ENCODE peak calls at places on chromosomes 7 and 10, in ten cellular contexts. F is transverse colon, R is A549, U is stomach, Y is tibial nerve, O is ovary, M is GM12878, A is esophagus muscularis mucosa, J is suprapubic skin, E is HepG2. P is an unnamed sample.

GRCh38 chr7:41103331-41103730 is 599.6 kb downstream of the INHBA start:
- DNase-seq in A (no peak), O (no peak), R (no peak), U (no peak), F (no peak), E (no peak), Y (no peak), J (no peak), M (peak; percentile 46), P (no peak)

GRCh38 chr10:3465406-3465891 is 292.9 kb upstream of the PITRM1 start:
- DNase-seq in J (no peak), F (peak; percentile 59), A (no peak), R (no peak), O (no peak), M (no peak), U (no peak), E (no peak), Y (no peak), P (no peak)

GRCh38 chr7:156777364-156778069 is 115.5 kb downstream of the LMBR1 start:
- DNase-seq in Y (no peak), F (no peak), E (no peak), J (no peak), O (no peak), A (no peak), M (no peak), R (no peak), U (no peak), P (no peak)

GRCh38 chr10:7953447-7953846 is 101.0 kb upstream of the GATA3 start:
- DNase-seq in F (no peak), E (peak; percentile 10), Y (no peak), M (no peak), U (no peak), J (no peak), O (no peak), R (no peak), A (no peak), P (no peak)

GRCh38 chr7:151773795-151774194 is 103.1 kb downstream of the PRKAG2 start:
- DNase-seq in U (no peak), R (no peak), M (no peak), Y (no peak), A (no peak), J (no peak), E (no peak), F (no peak), O (no peak), P (peak; percentile 47)

GRCh38 chr10:24873281-24873683 is 79.1 kb downstream of the PRTFDC1 start:
- DNase-seq in M (no peak), U (no peak), O (peak; percentile 22), E (peak; percentile 68), R (no peak), J (no peak), F (no peak), Y (peak; percentile 24), A (no peak), P (no peak)

GRCh38 chr10:74825371-74826141 is 844 bp upstream of the KAT6B start:
- DNase-seq in M (no peak), E (no peak), A (peak; percentile 93), Y (no peak), R (peak; percentile 67), F (peak; percentile 54), J (no peak), U (peak; percentile 43), O (no peak), P (no peak)

GRCh38 chr7:148699024-148699771 is 495 bp downstream of the CUL1 start:
- DNase-seq in A (no peak), U (peak; percentile 57), R (peak; percentile 21), O (peak; percentile 69), E (peak; percentile 65), M (no peak), F (peak; percentile 51), J (peak; percentile 83), Y (peak; percentile 33), P (peak; percentile 75)

GRCh38 chr7:29871787-29872398 is 65.6 kb downstream of the WIPF3 start:
- DNase-seq in A (no peak), O (no peak), U (no peak), F (no peak), M (no peak), R (no peak), J (no peak), Y (no peak), E (no peak), P (no peak)

GRCh38 chr7:90212149-90212495 is 582 bp downstream of the STEAP2 start:
- DNase-seq in J (no peak), E (no peak), A (no peak), F (no peak), U (no peak), M (no peak), Y (peak; percentile 12), R (peak; percentile 31), O (no peak), P (peak; percentile 62)

GRCh38 chr10:80553436-80553835 is 15.7 kb downstream of the SH2D4B start:
- DNase-seq in U (no peak), O (no peak), M (no peak), A (peak; percentile 82), E (no peak), R (no peak), F (no peak), Y (no peak), J (no peak), P (no peak)

GRCh38 chr10:80555415-80555814 is 17.7 kb downstream of the SH2D4B start:
- DNase-seq in Y (no peak), M (no peak), J (no peak), A (peak; percentile 82), F (no peak), R (no peak), O (no peak), E (no peak), U (no peak), P (no peak)

GRCh38 chr10:80554050-80554449 is 16.3 kb downstream of the SH2D4B start:
- DNase-seq in R (no peak), A (peak; percentile 80), F (no peak), M (no peak), O (no peak), Y (no peak), U (no peak), E (no peak), J (no peak), P (no peak)

DNA sequence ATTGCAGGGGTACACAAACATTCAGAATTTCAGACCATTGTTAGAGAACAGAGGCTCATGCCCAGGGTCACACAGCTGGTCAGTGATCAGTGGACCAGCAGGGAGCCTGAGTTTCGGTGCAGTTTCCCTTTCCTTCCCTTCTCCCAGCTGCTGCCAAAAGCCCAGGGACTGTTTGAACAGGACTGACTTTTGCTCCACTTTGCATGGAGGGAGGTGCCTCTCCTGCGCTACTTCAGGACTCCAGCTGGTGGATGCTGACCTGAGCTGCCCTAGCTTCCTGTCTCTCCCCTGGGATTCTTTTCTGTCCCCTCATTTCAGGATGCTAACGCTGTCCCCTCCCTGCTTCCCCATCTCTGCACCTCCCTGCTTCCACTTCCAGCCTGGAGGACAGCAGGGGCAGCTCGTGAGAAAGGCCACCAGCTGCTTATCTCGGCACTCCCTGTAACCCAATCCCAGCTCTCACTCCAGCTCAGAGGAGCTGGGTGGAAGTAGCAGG is 14.5 kb downstream of the SH2D4B start:
- DNase-seq in Y (no peak), R (no peak), J (no peak), F (peak; percentile 66), O (no peak), M (no peak), U (peak; percentile 62), E (peak; percentile 19), A (peak; percentile 86), P (peak; percentile 68)
- TF ChIP-seq EP300 in Y (no peak), R (no peak), J (no peak), F (no peak), O (no peak), M (no peak), U (no peak), E (no peak), A (no peak), P (no peak)

DNA sequence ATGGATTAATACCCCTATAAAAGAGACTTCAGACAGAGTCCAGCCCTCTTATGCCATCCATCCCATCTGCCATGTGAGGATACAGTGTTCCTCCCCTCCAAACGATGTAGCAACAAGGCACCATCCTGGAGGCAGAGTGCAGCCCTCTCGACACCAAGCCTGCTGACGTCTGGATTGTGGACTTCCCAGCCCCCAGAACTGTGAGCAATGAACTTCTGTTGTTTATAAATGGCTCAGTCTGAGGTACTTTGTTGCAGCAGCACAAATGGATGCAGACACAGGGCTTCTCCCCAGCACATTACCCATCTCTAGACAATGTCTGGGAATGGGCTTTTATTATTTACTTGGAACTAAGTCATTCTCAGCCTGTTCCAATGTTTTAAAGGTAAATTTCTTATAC is 195.6 kb downstream of the WDR37 start:
- DNase-seq in Y (no peak), M (no peak), J (no peak), U (no peak), F (no peak), R (no peak), E (no peak), O (no peak), A (no peak), P (no peak)
- TF ChIP-seq EP300 in Y (no peak), M (no peak), J (no peak), U (no peak), F (no peak), R (no peak), E (no peak), O (no peak), A (no peak), P (no peak)

DNA sequence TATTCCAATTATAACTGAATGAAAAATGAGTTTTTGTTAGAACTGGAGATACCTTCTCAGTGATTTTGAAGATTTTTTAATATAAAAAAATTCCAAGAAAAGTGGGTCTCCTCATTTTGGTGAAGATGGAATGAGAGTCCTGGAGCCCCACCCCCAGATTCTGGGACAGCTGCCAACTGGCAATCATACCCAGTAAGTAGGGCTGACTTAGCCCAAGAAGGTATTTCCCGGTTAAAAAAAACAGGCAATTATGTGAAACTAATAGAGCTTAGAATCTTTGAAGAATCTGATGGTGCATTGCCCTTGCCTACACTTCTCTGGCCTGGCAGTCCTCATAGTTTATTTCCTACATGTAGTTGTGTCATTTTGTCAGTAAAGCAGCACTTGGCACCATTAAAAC is 52.8 kb upstream of the VWDE start:
- DNase-seq in J (no peak), A (no peak), U (no peak), F (no peak), M (no peak), Y (no peak), O (no peak), R (no peak), E (no peak), P (no peak)
- TF ChIP-seq EP300 in J (no peak), A (no peak), U (no peak), F (no peak), M (no peak), Y (no peak), O (no peak), R (no peak), E (no peak), P (no peak)

DNA sequence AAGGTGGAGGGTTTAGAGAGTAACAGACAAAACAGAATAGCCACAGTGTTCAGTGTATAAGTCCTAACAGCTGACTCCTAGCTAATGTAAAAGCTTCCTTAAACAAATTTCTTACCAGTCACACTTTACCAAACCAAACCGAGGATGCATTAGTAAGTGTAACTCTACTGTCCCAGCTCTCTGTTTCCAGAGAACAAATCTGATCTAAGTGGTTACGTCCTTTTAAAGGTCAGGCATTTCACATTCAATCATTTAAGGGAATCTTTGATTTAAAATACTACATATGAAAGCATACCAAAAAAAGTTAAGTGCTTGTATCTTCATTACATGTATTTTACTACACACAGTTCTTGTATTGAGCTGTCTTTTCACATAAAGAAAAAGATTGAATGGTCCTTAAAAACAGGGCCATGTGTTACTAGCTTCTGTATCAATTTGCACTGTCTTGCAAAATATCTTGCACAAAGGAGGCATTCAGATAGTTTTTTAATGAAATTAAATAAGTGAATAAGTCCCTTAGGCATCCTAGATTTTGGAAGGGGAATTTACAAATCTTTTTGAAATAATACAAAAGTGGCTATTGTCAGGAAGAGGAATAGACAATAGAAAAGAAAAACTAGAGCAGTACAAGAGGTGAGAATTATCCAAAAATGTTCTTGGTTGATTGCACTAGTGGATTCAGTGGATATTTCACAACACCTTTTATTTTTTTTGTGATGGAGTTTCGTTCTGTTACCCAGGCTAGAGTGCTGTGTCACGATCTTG is 58.4 kb upstream of the SPOCK2 start:
- DNase-seq in O (no peak), E (no peak), F (no peak), J (no peak), U (no peak), R (no peak), Y (no peak), M (no peak), A (no peak), P (no peak)
- TF ChIP-seq EP300 in O (no peak), E (no peak), F (no peak), J (no peak), U (no peak), R (no peak), Y (no peak), M (no peak), A (no peak), P (no peak)